ENCODE peak calls at places on chromosome 18, in six cellular contexts. C is effector CD4-positive, alpha-beta T cell; N is fibroblast of mammary gland; L is NCI-H774; R is mucosa of descending colon; M is NCI-H1105. K is an unnamed sample.

GRCh38 chr18:22627506-22627905 is 209.8 kb upstream of the CTAGE1 start:
- DNase-seq in C (no peak), R (no peak), L (no peak), N (no peak), M (no peak), K (no peak)

GRCh38 chr18:27544211-27544610 is 359.1 kb upstream of the CHST9 start:
- DNase-seq in M (no peak), R (no peak), N (no peak), C (no peak), L (no peak), K (no peak)

GRCh38 chr18:23357992-23358594 is 95.0 kb upstream of the RIOK3 start:
- DNase-seq in L (no peak), N (no peak), M (no peak), C (no peak), R (peak), K (no peak)

GRCh38 chr18:35458677-35459441 is 38.9 kb downstream of the INO80C start:
- DNase-seq in L (no peak), C (no peak), N (peak), R (peak), M (no peak), K (no peak)

GRCh38 chr18:79848579-79849327 is 51.0 kb downstream of the KCNG2 start:
- DNase-seq in L (no peak), M (no peak), N (no peak), C (no peak), R (no peak), K (no peak)

GRCh38 chr18:47619771-47620170 is 310.7 kb downstream of the SMAD2 start:
- DNase-seq in M (no peak), L (no peak), N (no peak), C (no peak), R (no peak), K (no peak)

GRCh38 chr18:50973367-50974126 is 5.7 kb downstream of the ELAC1 start:
- DNase-seq in R (peak), M (no peak), C (no peak), L (no peak), N (peak), K (no peak)

GRCh38 chr18:67926929-67927864 is 410.7 kb upstream of the DSEL start:
- DNase-seq in R (no peak), N (peak), L (no peak), M (no peak), C (no peak), K (no peak)

GRCh38 chr18:79519751-79520472 is 124.2 kb downstream of the NFATC1 start:
- DNase-seq in R (no peak), L (no peak), C (peak), M (no peak), N (no peak), K (no peak)

GRCh38 chr18:76491801-76492668 is 3.0 kb downstream of the ZNF516 start:
- DNase-seq in C (no peak), R (peak), L (peak), N (peak), M (peak), K (no peak)

GRCh38 chr18:3970929-3971328 is 484.2 kb downstream of the DLGAP1 start:
- DNase-seq in C (no peak), M (no peak), N (no peak), R (no peak), L (no peak), K (no peak)

GRCh38 chr18:37188016-37188791 is 359.3 kb downstream of the KIAA1328 start:
- DNase-seq in L (no peak), M (no peak), N (peak), R (no peak), C (no peak), K (no peak)

K was measured in activated CD8-positive, alpha-beta memory T cell treated with anti-CD3 and anti-CD28 coated beads for 48 hours.